ENCODE peak calls at places on chromosomes 11 and 22, in four cellular contexts. One of them, this sample, is unnamed.

GRCh38 chr11:77113382-77114088 is 10.9 kb downstream of the OMP start:
- DNase-seq in CMK: no peak
- DNase-seq in left cardiac atrium: no peak
- DNase-seq in skeletal muscle cell: no peak
- DNase-seq in this sample: no peak

GRCh38 chr11:103988595-103988969 is 47.9 kb upstream of the DDI1 start:
- DNase-seq in CMK: no peak
- DNase-seq in skeletal muscle cell: no peak
- DNase-seq in left cardiac atrium: no peak
- DNase-seq in this sample: no peak

GRCh38 chr11:95389427-95389826 is 158.4 kb upstream of the SESN3 start:
- DNase-seq in CMK: no peak
- DNase-seq in skeletal muscle cell: no peak
- DNase-seq in left cardiac atrium: no peak
- DNase-seq in this sample: no peak

GRCh38 chr11:65524010-65524746 is 705 bp upstream of the SCYL1 start:
- DNase-seq in skeletal muscle cell: no peak
- DNase-seq in CMK: no peak
- DNase-seq in left cardiac atrium: no peak
- DNase-seq in this sample: no peak

GRCh38 chr22:41725510-41726110 is 26.3 kb downstream of the MEI1 start:
- DNase-seq in CMK: no peak
- DNase-seq in skeletal muscle cell: no peak
- DNase-seq in left cardiac atrium: no peak
- DNase-seq in this sample: no peak

GRCh38 chr11:87879118-87879517 is 296.1 kb downstream of the RAB38 start:
- DNase-seq in left cardiac atrium: no peak
- DNase-seq in skeletal muscle cell: no peak
- DNase-seq in CMK: no peak
- DNase-seq in this sample: no peak

GRCh38 chr11:125233116-125233515 is 68.6 kb downstream of the PKNOX2 start:
- DNase-seq in left cardiac atrium: no peak
- DNase-seq in CMK: no peak
- DNase-seq in skeletal muscle cell: no peak
- DNase-seq in this sample: no peak

GRCh38 chr11:128085276-128085675 is 502.1 kb downstream of the ETS1 start:
- DNase-seq in skeletal muscle cell: no peak
- DNase-seq in left cardiac atrium: no peak
- DNase-seq in CMK: no peak
- DNase-seq in this sample: no peak

GRCh38 chr22:17411213-17411612 is 42.0 kb downstream of the CECR2 start:
- DNase-seq in skeletal muscle cell: no peak
- DNase-seq in left cardiac atrium: no peak
- DNase-seq in CMK: no peak
- DNase-seq in this sample: no peak

GRCh38 chr11:10503217-10503616 is 37.8 kb downstream of the RNF141 start:
- DNase-seq in CMK: no peak
- DNase-seq in skeletal muscle cell: no peak
- DNase-seq in left cardiac atrium: no peak
- DNase-seq in this sample: no peak

GRCh38 chr22:44442856-44443595 is 55.0 kb downstream of the RTL6 start:
- DNase-seq in CMK: no peak
- DNase-seq in left cardiac atrium: no peak
- DNase-seq in skeletal muscle cell: no peak
- DNase-seq in this sample: no peak

GRCh38 chr11:75532200-75532972 is 6.6 kb upstream of the GDPD5 start:
- DNase-seq in CMK: no peak
- DNase-seq in skeletal muscle cell: no peak
- DNase-seq in left cardiac atrium: peak
- DNase-seq in this sample: peak

GRCh38 chr11:78741794-78742193 is 167.1 kb upstream of the NARS2 start:
- DNase-seq in skeletal muscle cell: no peak
- DNase-seq in left cardiac atrium: no peak
- DNase-seq in CMK: no peak
- DNase-seq in this sample: no peak

GRCh38 chr22:30885591-30885990 is 83.0 kb downstream of the MORC2 start:
- DNase-seq in skeletal muscle cell: no peak
- DNase-seq in CMK: no peak
- DNase-seq in left cardiac atrium: no peak
- DNase-seq in this sample: no peak

GRCh38 chr11:81497202-81497804 is 1236.4 kb downstream of the FAM181B start:
- DNase-seq in CMK: peak
- DNase-seq in left cardiac atrium: no peak
- DNase-seq in skeletal muscle cell: no peak
- DNase-seq in this sample: no peak

This sample was measured in CD8-positive, alpha-beta memory T cell.